ENCODE peak calls at places on chromosomes 2 and 18, in eight cellular contexts. One of them, this sample, is unnamed.

GRCh38 chr2:136375017-136375901 is 257.3 kb upstream of the CXCR4 start:
- DNase-seq in colonic mucosa: no peak
- DNase-seq in glutamatergic neuron: no peak
- DNase-seq in AG10803: no peak
- DNase-seq in psoas muscle: no peak
- DNase-seq in spleen: no peak
- DNase-seq in ovary: no peak
- DNase-seq in endothelial cell: no peak
- DNase-seq in this sample: no peak

GRCh38 chr2:6864251-6864758 is 1.4 kb downstream of the CMPK2 start:
- DNase-seq in colonic mucosa: no peak
- DNase-seq in glutamatergic neuron: no peak
- DNase-seq in AG10803: no peak
- DNase-seq in psoas muscle: no peak
- DNase-seq in spleen: no peak
- DNase-seq in ovary: no peak
- DNase-seq in endothelial cell: no peak
- DNase-seq in this sample: no peak

GRCh38 chr2:159684796-159685195 is 27.5 kb upstream of the MARCHF7 start:
- DNase-seq in colonic mucosa: no peak
- DNase-seq in glutamatergic neuron: no peak
- DNase-seq in AG10803: peak
- DNase-seq in psoas muscle: no peak
- DNase-seq in spleen: no peak
- DNase-seq in ovary: no peak
- DNase-seq in endothelial cell: no peak
- DNase-seq in this sample: no peak

GRCh38 chr2:67771380-67771779 is 291.4 kb downstream of the C1D start:
- DNase-seq in colonic mucosa: no peak
- DNase-seq in glutamatergic neuron: no peak
- DNase-seq in AG10803: no peak
- DNase-seq in psoas muscle: no peak
- DNase-seq in spleen: no peak
- DNase-seq in ovary: no peak
- DNase-seq in endothelial cell: no peak
- DNase-seq in this sample: no peak

GRCh38 chr2:11938196-11938595 is 191.8 kb downstream of the LPIN1 start:
- DNase-seq in colonic mucosa: peak
- DNase-seq in glutamatergic neuron: peak
- DNase-seq in AG10803: peak
- DNase-seq in psoas muscle: peak
- DNase-seq in spleen: no peak
- DNase-seq in ovary: peak
- DNase-seq in endothelial cell: no peak
- DNase-seq in this sample: no peak

GRCh38 chr2:238509903-238510302 is 83.2 kb downstream of the ASB1 start:
- DNase-seq in colonic mucosa: no peak
- DNase-seq in glutamatergic neuron: no peak
- DNase-seq in AG10803: no peak
- DNase-seq in psoas muscle: no peak
- DNase-seq in spleen: peak
- DNase-seq in ovary: no peak
- DNase-seq in endothelial cell: no peak
- DNase-seq in this sample: no peak

GRCh38 chr2:37636209-37637077 is 35.0 kb downstream of the CDC42EP3 start:
- DNase-seq in colonic mucosa: no peak
- DNase-seq in glutamatergic neuron: no peak
- DNase-seq in AG10803: no peak
- DNase-seq in psoas muscle: no peak
- DNase-seq in spleen: peak
- DNase-seq in ovary: no peak
- DNase-seq in endothelial cell: no peak
- DNase-seq in this sample: peak

GRCh38 chr18:57299931-57300330 is 52.4 kb upstream of the ST8SIA3 start:
- DNase-seq in colonic mucosa: no peak
- DNase-seq in glutamatergic neuron: no peak
- DNase-seq in AG10803: no peak
- DNase-seq in psoas muscle: no peak
- DNase-seq in spleen: no peak
- DNase-seq in ovary: no peak
- DNase-seq in endothelial cell: no peak
- DNase-seq in this sample: no peak

GRCh38 chr2:43007901-43008300 is 215.5 kb upstream of the HAAO start:
- DNase-seq in colonic mucosa: no peak
- DNase-seq in glutamatergic neuron: no peak
- DNase-seq in AG10803: no peak
- DNase-seq in psoas muscle: no peak
- DNase-seq in spleen: peak
- DNase-seq in ovary: peak
- DNase-seq in endothelial cell: no peak
- DNase-seq in this sample: no peak

GRCh38 chr18:52343138-52343537 is 3.1 kb downstream of the DCC start:
- DNase-seq in colonic mucosa: no peak
- DNase-seq in glutamatergic neuron: no peak
- DNase-seq in AG10803: no peak
- DNase-seq in psoas muscle: no peak
- DNase-seq in spleen: no peak
- DNase-seq in ovary: no peak
- DNase-seq in endothelial cell: no peak
- DNase-seq in this sample: no peak

GRCh38 chr18:52339891-52340371 is at the start of gene DCC:
- DNase-seq in colonic mucosa: peak
- DNase-seq in glutamatergic neuron: peak
- DNase-seq in AG10803: peak
- DNase-seq in psoas muscle: no peak
- DNase-seq in spleen: no peak
- DNase-seq in ovary: no peak
- DNase-seq in endothelial cell: peak
- DNase-seq in this sample: no peak

GRCh38 chr18:52343731-52344340 is 3.8 kb downstream of the DCC start:
- DNase-seq in colonic mucosa: no peak
- DNase-seq in glutamatergic neuron: no peak
- DNase-seq in AG10803: no peak
- DNase-seq in psoas muscle: no peak
- DNase-seq in spleen: no peak
- DNase-seq in ovary: no peak
- DNase-seq in endothelial cell: no peak
- DNase-seq in this sample: no peak

GRCh38 chr18:52340466-52341378 is 725 bp downstream of the DCC start:
- DNase-seq in colonic mucosa: no peak
- DNase-seq in glutamatergic neuron: no peak
- DNase-seq in AG10803: no peak
- DNase-seq in psoas muscle: no peak
- DNase-seq in spleen: no peak
- DNase-seq in ovary: no peak
- DNase-seq in endothelial cell: no peak
- DNase-seq in this sample: no peak

DNA sequence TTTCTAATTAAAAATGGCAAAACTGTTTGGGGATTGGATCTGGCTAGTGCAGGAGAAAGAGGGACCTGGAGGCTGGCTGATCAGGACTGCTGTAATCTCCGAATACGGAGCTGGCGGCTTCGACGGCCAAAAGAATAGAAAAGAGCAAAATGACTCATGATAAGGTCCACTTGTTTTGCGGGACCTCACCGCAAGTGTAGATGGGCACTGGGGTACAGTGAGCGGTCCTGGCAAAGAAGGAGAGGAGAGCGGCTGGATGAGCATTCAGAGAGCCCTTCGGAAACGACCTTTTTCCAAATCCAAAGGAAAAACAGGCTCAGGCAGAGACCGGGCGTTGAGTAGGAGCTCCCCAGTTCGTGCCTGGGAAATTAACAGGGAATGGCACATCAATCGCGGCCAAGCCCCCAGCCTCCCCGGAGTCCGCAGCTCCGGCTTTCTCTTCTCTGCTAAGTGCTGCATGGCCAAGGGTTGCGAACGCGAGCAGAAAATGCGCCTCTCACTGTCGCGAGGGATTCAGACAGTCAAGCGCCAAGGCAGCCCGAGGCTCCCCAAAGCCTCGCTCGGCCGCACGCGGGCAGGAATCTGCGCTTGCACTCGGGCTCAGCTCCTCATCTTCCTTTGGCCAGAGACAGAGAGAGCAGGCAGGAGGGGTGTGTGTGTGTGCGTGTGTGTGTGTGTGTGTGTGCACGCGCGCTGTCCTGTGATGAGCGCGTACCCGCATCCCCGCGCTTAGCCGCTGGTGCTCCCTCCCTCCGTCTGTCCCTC is 1.8 kb downstream of the DCC start:
- DNase-seq in colonic mucosa: no peak
- DNase-seq in glutamatergic neuron: peak
- DNase-seq in AG10803: no peak
- DNase-seq in psoas muscle: no peak
- DNase-seq in spleen: no peak
- DNase-seq in ovary: no peak
- DNase-seq in endothelial cell: peak
- DNase-seq in this sample: no peak
- TF ChIP-seq CTCF in colonic mucosa: no peak
- TF ChIP-seq CTCF in glutamatergic neuron: no peak
- TF ChIP-seq CTCF in AG10803: no peak
- TF ChIP-seq CTCF in psoas muscle: no peak
- TF ChIP-seq CTCF in spleen: no peak
- TF ChIP-seq CTCF in ovary: no peak
- TF ChIP-seq CTCF in endothelial cell: no peak
- TF ChIP-seq CTCF in this sample: no peak

GRCh38 chr2:40228296-40228695 is 223.6 kb downstream of the SLC8A1 start:
- DNase-seq in colonic mucosa: no peak
- DNase-seq in glutamatergic neuron: no peak
- DNase-seq in AG10803: no peak
- DNase-seq in psoas muscle: no peak
- DNase-seq in spleen: no peak
- DNase-seq in ovary: no peak
- DNase-seq in endothelial cell: no peak
- DNase-seq in this sample: no peak

GRCh38 chr2:40225670-40226069 is 226.2 kb downstream of the SLC8A1 start:
- DNase-seq in colonic mucosa: no peak
- DNase-seq in glutamatergic neuron: no peak
- DNase-seq in AG10803: no peak
- DNase-seq in psoas muscle: no peak
- DNase-seq in spleen: no peak
- DNase-seq in ovary: no peak
- DNase-seq in endothelial cell: no peak
- DNase-seq in this sample: no peak

GRCh38 chr2:40227200-40227599 is 224.7 kb downstream of the SLC8A1 start:
- DNase-seq in colonic mucosa: no peak
- DNase-seq in glutamatergic neuron: no peak
- DNase-seq in AG10803: no peak
- DNase-seq in psoas muscle: no peak
- DNase-seq in spleen: no peak
- DNase-seq in ovary: no peak
- DNase-seq in endothelial cell: no peak
- DNase-seq in this sample: no peak

GRCh38 chr2:40220177-40220925 is 231.5 kb downstream of the SLC8A1 start:
- DNase-seq in colonic mucosa: peak
- DNase-seq in glutamatergic neuron: no peak
- DNase-seq in AG10803: peak
- DNase-seq in psoas muscle: no peak
- DNase-seq in spleen: no peak
- DNase-seq in ovary: no peak
- DNase-seq in endothelial cell: no peak
- DNase-seq in this sample: peak

GRCh38 chr2:40224321-40224720 is 227.6 kb downstream of the SLC8A1 start:
- DNase-seq in colonic mucosa: no peak
- DNase-seq in glutamatergic neuron: no peak
- DNase-seq in AG10803: no peak
- DNase-seq in psoas muscle: no peak
- DNase-seq in spleen: no peak
- DNase-seq in ovary: no peak
- DNase-seq in endothelial cell: no peak
- DNase-seq in this sample: no peak
- TF ChIP-seq CTCF in colonic mucosa: no peak
- TF ChIP-seq CTCF in glutamatergic neuron: no peak
- TF ChIP-seq CTCF in AG10803: no peak
- TF ChIP-seq CTCF in psoas muscle: no peak
- TF ChIP-seq CTCF in spleen: no peak
- TF ChIP-seq CTCF in ovary: no peak
- TF ChIP-seq CTCF in endothelial cell: no peak
- TF ChIP-seq CTCF in this sample: no peak

GRCh38 chr18:10760986-10761385 is 235.2 kb downstream of the NAPG start:
- DNase-seq in colonic mucosa: no peak
- DNase-seq in glutamatergic neuron: no peak
- DNase-seq in AG10803: no peak
- DNase-seq in psoas muscle: no peak
- DNase-seq in spleen: no peak
- DNase-seq in ovary: no peak
- DNase-seq in endothelial cell: no peak
- DNase-seq in this sample: no peak
- TF ChIP-seq CTCF in colonic mucosa: no peak
- TF ChIP-seq CTCF in glutamatergic neuron: no peak
- TF ChIP-seq CTCF in AG10803: no peak
- TF ChIP-seq CTCF in psoas muscle: no peak
- TF ChIP-seq CTCF in spleen: no peak
- TF ChIP-seq CTCF in ovary: no peak
- TF ChIP-seq CTCF in endothelial cell: no peak
- TF ChIP-seq CTCF in this sample: no peak

GRCh38 chr2:23618265-23618664 is 233.3 kb downstream of the KLHL29 start:
- DNase-seq in colonic mucosa: no peak
- DNase-seq in glutamatergic neuron: no peak
- DNase-seq in AG10803: no peak
- DNase-seq in psoas muscle: no peak
- DNase-seq in spleen: peak
- DNase-seq in ovary: no peak
- DNase-seq in endothelial cell: no peak
- DNase-seq in this sample: no peak

GRCh38 chr2:23618696-23619530 is 233.9 kb downstream of the KLHL29 start:
- DNase-seq in colonic mucosa: no peak
- DNase-seq in glutamatergic neuron: no peak
- DNase-seq in AG10803: no peak
- DNase-seq in psoas muscle: no peak
- DNase-seq in spleen: peak
- DNase-seq in ovary: no peak
- DNase-seq in endothelial cell: no peak
- DNase-seq in this sample: peak

GRCh38 chr2:23616630-23617029 is 231.7 kb downstream of the KLHL29 start:
- DNase-seq in colonic mucosa: no peak
- DNase-seq in glutamatergic neuron: no peak
- DNase-seq in AG10803: no peak
- DNase-seq in psoas muscle: no peak
- DNase-seq in spleen: peak
- DNase-seq in ovary: peak
- DNase-seq in endothelial cell: no peak
- DNase-seq in this sample: no peak

GRCh38 chr2:23617817-23618216 is 232.8 kb downstream of the KLHL29 start:
- DNase-seq in colonic mucosa: no peak
- DNase-seq in glutamatergic neuron: no peak
- DNase-seq in AG10803: no peak
- DNase-seq in psoas muscle: no peak
- DNase-seq in spleen: peak
- DNase-seq in ovary: no peak
- DNase-seq in endothelial cell: no peak
- DNase-seq in this sample: no peak

DNA sequence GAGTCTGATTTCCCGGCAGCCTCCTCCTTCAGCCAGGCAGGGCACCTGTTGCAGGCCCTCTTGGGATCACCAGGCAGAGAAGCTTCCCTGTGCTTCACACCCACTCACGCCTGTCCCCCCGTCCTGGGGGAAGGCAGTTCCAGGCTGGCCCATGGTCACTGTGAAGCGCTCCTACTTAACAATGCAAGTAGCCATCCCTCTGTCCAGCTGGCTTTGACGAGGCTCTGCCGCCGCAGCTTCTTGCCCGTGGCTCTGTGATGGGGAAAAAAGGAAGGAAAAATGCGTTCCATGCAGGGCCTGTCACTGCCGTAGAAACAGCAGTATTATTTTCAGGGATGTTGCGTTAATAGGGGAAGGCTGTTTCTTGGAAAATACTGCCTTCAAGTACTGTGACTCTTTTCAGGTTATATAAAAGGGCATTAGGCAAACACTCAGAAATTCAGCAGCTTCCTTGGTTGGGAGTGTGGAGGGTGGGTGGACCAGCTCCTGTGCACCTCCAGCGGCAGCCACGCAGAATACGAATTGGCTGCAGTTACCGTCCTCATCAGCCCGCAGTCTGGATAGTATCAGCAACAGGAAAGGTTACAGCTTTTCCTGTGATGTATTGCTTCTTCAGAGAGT is 232.3 kb downstream of the KLHL29 start:
- DNase-seq in colonic mucosa: no peak
- DNase-seq in glutamatergic neuron: peak
- DNase-seq in AG10803: peak
- DNase-seq in psoas muscle: peak
- DNase-seq in spleen: peak
- DNase-seq in ovary: peak
- DNase-seq in endothelial cell: no peak
- DNase-seq in this sample: no peak
- TF ChIP-seq CTCF in colonic mucosa: no peak
- TF ChIP-seq CTCF in glutamatergic neuron: no peak
- TF ChIP-seq CTCF in AG10803: peak
- TF ChIP-seq CTCF in psoas muscle: peak
- TF ChIP-seq CTCF in spleen: no peak
- TF ChIP-seq CTCF in ovary: peak
- TF ChIP-seq CTCF in endothelial cell: no peak
- TF ChIP-seq CTCF in this sample: no peak